ENCODE peak calls at places on chromosomes 6 and 20, in five cellular contexts. O is adrenal gland; P is heart right ventricle; T is CD8-positive, alpha-beta memory T cell; W is naive thymus-derived CD4-positive, alpha-beta T cell. F is an unnamed sample.

GRCh38 chr6:120274547-120274946 is 925.0 kb upstream of the MAN1A1 start:
- DNase-seq in O (no peak), P (no peak), T (no peak), W (no peak), F (no peak)

GRCh38 chr6:77341058-77341986 is 122.0 kb downstream of the HTR1B start:
- DNase-seq in O (peak; percentile 58), P (peak; percentile 37), T (no peak), W (no peak), F (no peak)

GRCh38 chr6:150320450-150320849 is 48.4 kb upstream of the IYD start:
- DNase-seq in O (no peak), P (peak; percentile 59), T (no peak), W (no peak), F (peak; percentile 96)

GRCh38 chr6:43934803-43935602 is 165.0 kb downstream of the VEGFA start:
- DNase-seq in O (no peak), P (no peak), T (no peak), W (no peak), F (no peak)

GRCh38 chr6:111628117-111628866 is 22.6 kb upstream of the TRAF3IP2 start:
- DNase-seq in O (no peak), P (no peak), T (no peak), W (no peak), F (no peak)

GRCh38 chr6:105994522-105995402 is 91.4 kb upstream of the PRDM1 start:
- DNase-seq in O (peak; percentile 38), P (peak; percentile 56), T (peak; percentile 68), W (peak; percentile 39), F (peak; percentile 39)

GRCh38 chr6:34352305-34352937 is 40.0 kb downstream of the NUDT3 start:
- DNase-seq in O (no peak), P (no peak), T (no peak), W (no peak), F (no peak)

GRCh38 chr20:4720121-4720976 is 1.4 kb upstream of the PRND start:
- DNase-seq in O (peak; percentile 72), P (peak; percentile 67), T (peak; percentile 80), W (peak; percentile 79), F (peak; percentile 45)

GRCh38 chr6:109743739-109744138 is 52.6 kb downstream of the FIG4 start:
- DNase-seq in O (no peak), P (no peak), T (no peak), W (no peak), F (no peak)

DNA sequence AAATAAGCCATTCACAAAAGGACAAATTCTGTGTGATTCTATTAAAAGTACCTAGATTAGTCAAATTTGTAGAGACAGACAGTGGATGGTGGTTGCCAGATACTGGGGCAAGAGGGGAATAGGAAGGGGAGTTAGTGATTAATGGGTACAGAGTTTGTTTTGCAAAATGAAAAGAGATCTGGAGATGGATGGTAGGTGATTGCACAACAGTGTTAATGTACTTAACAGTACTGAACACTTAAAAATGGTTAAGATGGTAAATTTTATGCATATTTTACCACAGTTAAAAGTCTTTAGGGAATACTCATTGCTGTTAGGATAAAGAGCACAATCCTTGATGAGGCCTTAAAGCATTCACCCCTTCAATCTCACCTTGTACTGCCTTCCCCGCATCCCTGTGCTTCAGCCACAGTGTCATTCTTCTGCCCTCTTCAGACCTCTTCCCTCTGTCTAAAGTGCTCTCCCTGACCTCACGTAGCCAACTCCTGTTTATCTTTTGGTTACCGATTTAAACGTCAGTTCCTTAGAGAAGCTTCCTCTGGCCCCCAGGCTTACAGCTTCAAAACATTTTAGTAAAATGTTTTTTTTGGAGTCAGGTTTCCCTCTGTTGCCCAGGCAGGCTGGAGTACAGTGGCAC is 11.8 kb downstream of the PSMF1 start:
- DNase-seq in O (no peak), P (no peak), T (no peak), W (no peak), F (no peak)
- H3K36me3 ChIP-seq in O (no peaks in the 10 kb centered on the region), P (peaks cover 5% of the 10 kb centered on the region), T (peaks cover 60% of the 10 kb centered on the region), W (peaks cover 30% of the 10 kb centered on the region), F (peaks cover 4% of the 10 kb centered on the region)

DNA sequence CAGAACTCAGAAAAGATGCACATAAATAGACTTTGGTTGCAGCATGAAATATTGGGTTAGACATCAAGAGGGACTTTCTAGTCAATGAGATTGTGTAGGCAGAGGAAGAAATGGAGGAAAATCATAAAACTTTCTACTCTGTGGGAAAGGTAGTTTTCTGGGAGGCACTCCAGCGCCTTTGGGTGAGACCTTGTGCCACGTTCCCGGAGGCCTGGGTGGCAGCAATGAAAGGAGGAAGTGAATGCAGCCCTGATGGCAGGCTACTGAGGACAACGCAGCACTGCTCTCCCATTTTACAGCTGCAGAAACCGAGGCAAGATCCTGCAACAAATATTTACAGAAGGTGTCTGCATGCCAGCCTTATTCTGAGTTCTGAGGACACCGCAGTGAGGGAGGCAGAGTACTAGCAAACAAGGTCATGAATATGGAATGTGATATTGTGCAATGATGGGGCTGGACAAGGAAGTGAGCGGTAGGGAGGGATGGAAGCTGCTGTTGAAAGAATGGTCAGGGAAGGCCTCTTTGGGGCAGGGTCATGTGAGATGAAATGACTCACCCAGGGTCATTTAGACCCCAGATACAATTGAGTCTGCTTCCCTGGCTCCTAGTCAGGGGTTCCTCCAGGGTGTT is 159.1 kb downstream of the TFAP2C start:
- DNase-seq in O (no peak), P (no peak), T (no peak), W (no peak), F (peak; percentile 24)
- H3K27ac ChIP-seq in O (no peak overlapping the region), P (no peak overlapping the region), T (no peak overlapping the region), W (no peak overlapping the region), F (no peak overlapping the region)

GRCh38 chr6:142008776-142009175 is 123.9 kb upstream of the GJE1 start:
- DNase-seq in O (no peak), P (no peak), T (no peak), W (no peak), F (no peak)
- H3K36me3 ChIP-seq in O (no peaks in the 10 kb centered on the region), P (no peaks in the 10 kb centered on the region), T (no peaks in the 10 kb centered on the region), W (no peaks in the 10 kb centered on the region), F (no peaks in the 10 kb centered on the region)

DNA sequence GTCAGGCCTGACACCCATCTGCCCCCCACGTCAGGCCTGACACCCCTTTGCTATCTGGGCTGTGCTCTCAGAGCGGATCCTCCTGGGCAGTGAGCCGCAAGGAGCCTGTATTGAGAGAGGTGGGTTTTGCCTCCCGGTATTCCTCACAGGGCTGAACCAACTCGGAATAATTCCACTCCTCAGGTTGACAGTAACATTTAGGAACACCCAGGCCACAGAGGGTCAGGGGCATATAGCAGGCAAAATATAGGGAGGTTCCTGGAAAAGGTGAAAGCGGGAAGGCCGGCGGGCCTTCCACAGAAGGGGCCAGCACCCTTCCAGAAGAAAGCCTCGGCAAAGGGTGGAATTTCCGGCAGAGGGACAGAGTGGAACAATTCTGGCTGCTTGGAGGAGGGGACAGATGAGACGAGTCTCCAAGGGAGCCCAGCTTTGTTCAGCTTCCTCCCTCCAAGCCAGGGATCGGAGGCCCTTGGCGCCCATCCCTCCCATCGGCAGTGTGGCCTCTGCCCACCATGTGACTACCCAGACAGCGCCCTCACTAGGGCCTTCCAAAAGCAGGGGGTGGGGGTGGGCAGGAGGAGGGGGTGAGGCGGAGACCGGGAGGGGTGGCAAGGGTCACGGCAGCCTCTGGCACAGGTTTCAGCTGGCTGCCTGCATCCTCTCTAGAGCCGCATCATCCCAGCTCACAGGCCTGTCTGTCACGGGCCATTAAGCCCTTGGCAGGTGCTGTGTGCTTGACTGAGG is 6.6 kb upstream of the FGD2 start:
- DNase-seq in O (no peak), P (peak; percentile 50), T (no peak), W (no peak), F (no peak)
- H3K27ac ChIP-seq in O (no peak overlapping the region), P (peak overlapping the region; percentile 90), T (no peak overlapping the region), W (no peak overlapping the region), F (peak overlapping the region; percentile 94)

GRCh38 chr20:50277064-50277415 is 86.4 kb downstream of the CEBPB start:
- DNase-seq in O (no peak), P (no peak), T (no peak), W (no peak), F (no peak)

GRCh38 chr20:50276119-50277063 is 85.8 kb downstream of the CEBPB start:
- DNase-seq in O (no peak), P (no peak), T (no peak), W (no peak), F (no peak)

GRCh38 chr20:50272413-50273120 is 81.9 kb downstream of the CEBPB start:
- DNase-seq in O (no peak), P (no peak), T (no peak), W (no peak), F (no peak)

GRCh38 chr20:50273601-50274491 is 83.2 kb downstream of the CEBPB start:
- DNase-seq in O (no peak), P (no peak), T (no peak), W (no peak), F (peak; percentile 94)

DNA sequence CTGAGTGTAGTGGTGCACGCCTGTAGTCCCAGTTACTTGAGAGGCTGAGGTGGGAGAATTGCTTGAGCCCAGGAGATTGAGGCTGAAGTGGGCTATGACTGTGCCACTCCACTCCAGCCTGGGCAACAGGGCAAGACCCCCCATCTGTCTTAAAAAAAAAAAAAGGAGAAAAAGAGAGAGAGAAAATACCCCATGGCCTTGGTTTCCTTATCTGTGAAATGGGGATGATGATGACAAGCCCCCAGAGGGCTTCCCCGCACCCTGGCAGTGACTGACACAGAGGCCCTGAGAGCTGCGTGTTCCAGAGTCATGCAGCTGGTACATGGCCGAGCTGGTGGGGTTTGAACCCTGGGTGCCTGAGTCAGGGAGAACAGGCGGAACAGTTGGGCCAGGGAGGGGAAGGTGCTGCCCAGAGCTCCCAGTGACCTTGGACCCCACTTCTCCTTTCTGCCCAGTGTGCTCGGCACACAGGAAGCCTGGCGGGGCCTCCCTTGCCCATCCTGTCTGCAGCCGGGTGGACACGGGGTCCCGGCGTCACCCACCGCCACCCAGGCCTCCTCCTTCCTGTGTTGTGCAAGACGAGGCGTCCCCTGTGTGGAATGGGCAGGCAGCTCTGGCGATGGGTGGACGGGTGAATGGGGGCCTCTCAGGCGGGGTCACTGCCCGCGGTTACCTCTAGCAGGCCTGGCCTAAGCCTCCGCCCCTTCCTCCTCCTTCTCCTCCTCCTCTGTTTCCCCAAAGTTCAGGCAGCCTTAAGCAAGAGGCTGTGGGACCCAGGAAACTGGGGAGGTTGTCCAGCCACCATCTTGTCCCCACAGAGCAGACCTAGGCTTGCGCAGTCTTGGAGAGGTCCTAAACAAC is 84.2 kb downstream of the CEBPB start:
- DNase-seq in O (peak; percentile 65), P (peak; percentile 70), T (no peak), W (no peak), F (peak; percentile 65)
- H3K36me3 ChIP-seq in O (no peaks in the 10 kb centered on the region), P (no peaks in the 10 kb centered on the region), T (no peaks in the 10 kb centered on the region), W (no peaks in the 10 kb centered on the region), F (no peaks in the 10 kb centered on the region)

GRCh38 chr6:3260296-3260695 is 1.5 kb downstream of the PSMG4 start:
- DNase-seq in O (no peak), P (no peak), T (no peak), W (no peak), F (no peak)

GRCh38 chr6:3258201-3258600 is 546 bp upstream of the PSMG4 start:
- DNase-seq in O (no peak), P (no peak), T (no peak), W (no peak), F (no peak)

GRCh38 chr6:3260772-3261517 is 2.2 kb downstream of the PSMG4 start:
- DNase-seq in O (no peak), P (no peak), T (no peak), W (no peak), F (no peak)

GRCh38 chr6:3258720-3259490 is at the start of gene PSMG4:
- DNase-seq in O (peak; percentile 97), P (peak; percentile 98), T (peak; percentile 92), W (peak; percentile 89), F (peak; percentile 93)

DNA sequence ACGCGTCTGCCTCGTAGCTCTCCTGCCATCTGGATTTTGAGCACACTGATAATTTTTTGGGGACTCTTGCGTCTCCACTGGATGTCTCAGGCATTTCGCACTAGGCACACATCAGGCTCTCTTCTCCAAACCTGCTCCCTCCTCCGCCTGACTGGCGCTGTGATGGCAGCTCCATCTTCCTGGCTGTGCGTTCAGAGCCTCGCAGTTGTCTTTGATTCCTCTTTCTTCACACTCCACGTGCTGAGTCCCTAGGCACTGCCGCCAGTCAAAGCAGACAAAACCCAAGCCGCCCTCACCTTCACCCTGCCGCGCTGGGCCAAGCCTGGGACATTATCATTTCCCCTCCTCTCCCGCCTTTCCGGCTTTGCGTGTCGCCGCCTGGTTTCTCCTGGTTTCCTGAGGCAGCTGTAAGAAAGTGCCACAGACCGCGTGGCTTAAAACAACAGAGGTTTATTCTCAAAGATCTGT is 778 bp downstream of the PSMG4 start:
- DNase-seq in O (no peak), P (peak; percentile 33), T (peak; percentile 55), W (peak; percentile 34), F (peak; percentile 31)
- H3K27ac ChIP-seq in O (peak overlapping the region; percentile 30), P (peak overlapping the region; percentile 86), T (peak overlapping the region; percentile 65), W (peak overlapping the region; percentile 80), F (peak overlapping the region; percentile 84)